ENCODE peak calls at places on chromosomes 2 and 18, in six cellular contexts. G is HepG2; P is mesendoderm; U is PC-9; M is CD8-positive, alpha-beta T cell; T is MG63. B is an unnamed sample. For H3K36me3, the result is how much of the 10 kb centered on the place peaks cover.

GRCh38 chr2:10256525-10257031 is 46.1 kb upstream of the HPCAL1 start:
- DNase-seq in U (no peak), T (no peak), P (no peak), M (no peak), G (no peak), B (no peak)

GRCh38 chr2:11856095-11856494 is 109.7 kb downstream of the LPIN1 start:
- DNase-seq in U (no peak), G (no peak), T (no peak), M (no peak), P (peak), B (no peak)

GRCh38 chr2:88903744-88904353 is 212.4 kb downstream of the RPIA start:
- DNase-seq in T (no peak), G (peak), M (no peak), U (no peak), P (peak), B (no peak)

GRCh38 chr18:65422544-65423136 is 328.2 kb upstream of the CDH7 start:
- DNase-seq in P (no peak), M (no peak), G (no peak), T (no peak), U (no peak), B (no peak)

GRCh38 chr2:71849111-71849510 is 298.6 kb downstream of the CYP26B1 start:
- DNase-seq in M (no peak), P (peak), G (no peak), T (no peak), U (peak), B (no peak)

GRCh38 chr2:232979871-232980461 is 33.1 kb downstream of the NGEF start:
- DNase-seq in G (peak), T (peak), P (peak), M (no peak), U (peak), B (no peak)

GRCh38 chr2:7492719-7493118 is 575.5 kb downstream of the RNF144A start:
- DNase-seq in T (no peak), M (no peak), U (no peak), G (no peak), P (no peak), B (no peak)

GRCh38 chr2:57450170-57450569 is 596.4 kb upstream of the VRK2 start:
- DNase-seq in T (no peak), G (no peak), U (no peak), P (peak), M (no peak), B (no peak)

GRCh38 chr2:219507555-219508443 is 6.5 kb upstream of the ASIC4 start:
- DNase-seq in U (no peak), M (peak), G (no peak), P (no peak), T (no peak), B (no peak)

GRCh38 chr2:136052374-136053362 is 65.3 kb downstream of the CXCR4 start:
- DNase-seq in T (no peak), G (no peak), P (peak), U (no peak), M (no peak), B (no peak)

GRCh38 chr18:60188943-60189342 is 183.6 kb downstream of the MC4R start:
- DNase-seq in P (no peak), U (no peak), G (no peak), M (no peak), T (peak), B (no peak)

GRCh38 chr2:12176621-12177020 is 430.2 kb downstream of the LPIN1 start:
- DNase-seq in U (no peak), G (no peak), T (no peak), M (no peak), P (no peak), B (no peak)

GRCh38 chr2:148814143-148814852 is 60.7 kb upstream of the KIF5C start:
- DNase-seq in T (peak), U (peak), M (no peak), G (no peak), P (no peak), B (no peak)

GRCh38 chr2:207831569-207832248 is 62.0 kb upstream of the FZD5 start:
- DNase-seq in G (no peak), M (no peak), T (no peak), U (no peak), P (peak), B (no peak)

GRCh38 chr2:8582191-8582849 is 99.5 kb upstream of the ID2 start:
- DNase-seq in P (no peak), T (no peak), G (no peak), U (no peak), M (no peak), B (no peak)

GRCh38 chr2:67524777-67525176 is 127.6 kb downstream of the ETAA1 start:
- DNase-seq in M (no peak), P (no peak), G (no peak), T (no peak), U (no peak), B (no peak)

GRCh38 chr2:165794520-165794882 is 454 bp upstream of the GALNT3 start:
- DNase-seq in M (peak), G (no peak), T (peak), P (peak), U (peak), B (no peak)

GRCh38 chr18:3966985-3967856 is 487.9 kb downstream of the DLGAP1 start:
- DNase-seq in T (peak), U (no peak), M (no peak), G (no peak), P (peak), B (no peak)

GRCh38 chr2:105749583-105750399 is 5.1 kb downstream of the NCK2 start:
- DNase-seq in M (peak), T (no peak), U (no peak), P (no peak), G (no peak), B (no peak)

GRCh38 chr2:95500854-95501253 is 16.3 kb upstream of the TRIM43B start:
- DNase-seq in T (no peak), U (no peak), G (no peak), P (no peak), M (no peak), B (no peak)

GRCh38 chr18:37535968-37536367 is 29.6 kb downstream of the CELF4 start:
- DNase-seq in U (no peak), T (no peak), P (no peak), G (no peak), M (no peak), B (no peak)

GRCh38 chr18:78090584-78090983 is 840.9 kb downstream of the GALR1 start:
- DNase-seq in T (no peak), G (no peak), U (no peak), M (no peak), P (no peak), B (no peak)

GRCh38 chr2:203070615-203071547 is 56.2 kb downstream of the NBEAL1 start:
- DNase-seq in U (no peak), T (no peak), P (no peak), G (no peak), M (no peak), B (no peak)

GRCh38 chr18:49717617-49718016 is 95.7 kb downstream of the ACAA2 start:
- DNase-seq in G (no peak), M (no peak), T (no peak), U (no peak), P (no peak), B (no peak)

GRCh38 chr2:29047083-29047840 is 27.1 kb downstream of the PCARE start:
- DNase-seq in P (no peak), M (no peak), G (no peak), U (no peak), T (no peak), B (no peak)

GRCh38 chr18:42340423-42341009 is 385.5 kb downstream of the PIK3C3 start:
- DNase-seq in U (no peak), T (no peak), G (peak), P (no peak), M (no peak), B (no peak)
- H3K36me3 ChIP-seq in U (under half), T (under half), G (under half), P (under half), M (under half), B (under half)

DNA sequence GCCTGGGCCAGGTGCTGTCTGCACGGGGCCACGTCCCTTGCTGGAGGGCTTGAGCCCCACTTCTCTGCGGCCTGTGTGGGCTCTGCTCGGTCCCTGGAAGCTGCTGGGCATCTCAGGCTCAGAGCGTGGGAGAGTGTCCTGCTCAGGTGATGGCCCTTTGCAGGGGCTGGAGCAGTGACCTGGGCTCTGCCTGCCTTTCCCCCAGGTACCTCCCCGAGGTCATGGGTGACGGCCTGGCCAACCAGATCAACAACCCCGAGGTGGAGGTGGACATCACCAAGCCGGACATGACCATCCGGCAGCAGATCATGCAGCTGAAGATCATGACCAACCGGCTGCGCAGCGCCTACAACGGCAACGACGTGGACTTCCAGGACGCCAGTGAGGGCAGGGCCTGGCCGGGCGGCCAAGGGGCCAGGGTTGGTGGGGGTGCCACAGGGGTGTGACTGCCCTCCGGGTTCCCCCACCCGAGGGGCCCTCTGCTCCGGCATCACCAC is 29.9 kb downstream of the GPC1 start:
- DNase-seq in P (no peak), T (no peak), G (no peak), U (no peak), M (peak), B (no peak)
- H3K36me3 ChIP-seq in P (under half), T (under half), G (under half), U (under half), M (under half), B (under half)

DNA sequence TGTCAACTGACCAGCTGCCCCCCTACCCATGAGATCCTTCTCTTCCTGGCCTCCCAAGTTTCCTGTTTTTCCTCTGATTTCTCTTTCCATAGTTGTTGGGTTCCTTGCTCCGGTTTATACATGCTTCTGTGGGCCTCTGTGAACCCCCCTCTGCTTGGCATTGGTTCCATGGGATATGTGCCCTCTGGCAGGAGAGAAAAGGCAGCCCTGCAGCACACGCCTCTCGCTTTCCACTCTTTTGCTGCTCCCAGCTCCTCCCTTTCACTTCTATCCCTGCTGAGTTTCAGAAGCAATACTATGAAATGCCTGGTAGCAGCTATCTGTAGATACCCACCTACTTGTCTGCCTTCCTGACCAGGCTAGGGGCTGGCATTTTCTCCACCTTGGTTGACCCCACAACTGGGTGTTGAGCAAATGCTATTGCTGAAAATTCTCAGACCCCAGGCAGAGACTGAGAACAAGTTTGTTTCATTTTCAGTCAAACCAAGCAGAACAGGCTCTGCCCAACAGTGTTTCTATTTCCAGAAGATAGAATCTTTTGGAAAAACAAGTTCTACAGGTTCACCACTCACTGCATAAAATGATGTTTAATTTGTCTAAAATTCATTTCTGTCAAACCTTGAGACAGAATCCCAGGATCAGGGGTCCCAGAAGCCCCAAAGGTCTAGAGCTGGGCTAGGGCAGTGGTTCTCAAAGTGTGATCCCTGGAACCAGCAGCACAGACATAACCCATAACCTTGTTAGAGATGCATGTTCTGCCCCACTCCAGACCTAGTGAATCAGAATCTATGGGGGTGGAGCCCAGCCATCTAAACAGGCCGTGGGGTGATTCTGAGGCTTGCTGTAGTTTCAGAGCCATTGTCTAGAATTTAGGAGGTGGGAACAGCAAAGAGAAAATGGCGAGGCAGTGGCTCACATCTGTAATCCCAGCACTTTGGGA is 13.4 kb downstream of the CAPG start:
- DNase-seq in G (no peak), T (no peak), M (no peak), U (peak), P (no peak), B (no peak)
- H3K36me3 ChIP-seq in G (under half), T (half or more), M (under half), U (under half), P (under half), B (under half)

GRCh38 chr2:1690056-1690775 is 54.1 kb downstream of the PXDN start:
- DNase-seq in M (no peak), U (peak), G (no peak), T (no peak), P (no peak), B (no peak)

GRCh38 chr2:1692342-1692741 is 52.0 kb downstream of the PXDN start:
- DNase-seq in U (no peak), T (no peak), M (no peak), G (no peak), P (no peak), B (no peak)

GRCh38 chr2:1688859-1689258 is 55.5 kb downstream of the PXDN start:
- DNase-seq in M (no peak), U (no peak), T (no peak), G (no peak), P (no peak), B (no peak)

GRCh38 chr2:1693723-1694122 is 50.6 kb downstream of the PXDN start:
- DNase-seq in U (no peak), M (no peak), G (no peak), P (no peak), T (no peak), B (no peak)

GRCh38 chr2:1691366-1691765 is 52.9 kb downstream of the PXDN start:
- DNase-seq in G (no peak), U (no peak), P (no peak), T (no peak), M (no peak), B (no peak)
- H3K36me3 ChIP-seq in G (under half), U (under half), P (under half), T (half or more), M (under half), B (under half)

GRCh38 chr2:60766283-60766682 is 10.2 kb downstream of the PAPOLG start:
- DNase-seq in P (no peak), M (no peak), T (no peak), U (no peak), G (no peak), B (no peak)
- H3K36me3 ChIP-seq in P (under half), M (under half), T (half or more), U (under half), G (half or more), B (under half)

GRCh38 chr2:173198338-173198737 is 122.7 kb downstream of the MAP3K20 start:
- DNase-seq in M (no peak), U (no peak), G (no peak), T (no peak), P (no peak), B (no peak)

GRCh38 chr2:173193925-173194324 is 118.3 kb downstream of the MAP3K20 start:
- DNase-seq in T (no peak), G (no peak), P (peak), U (peak), M (no peak), B (no peak)

GRCh38 chr2:173195100-173195499 is 119.5 kb downstream of the MAP3K20 start:
- DNase-seq in P (no peak), T (no peak), M (no peak), G (no peak), U (no peak), B (no peak)

GRCh38 chr2:173196638-173197037 is 121.0 kb downstream of the MAP3K20 start:
- DNase-seq in G (no peak), U (no peak), M (no peak), T (no peak), P (peak), B (no peak)

GRCh38 chr2:173196080-173196479 is 120.4 kb downstream of the MAP3K20 start:
- DNase-seq in P (peak), T (no peak), G (no peak), U (no peak), M (no peak), B (no peak)
- H3K36me3 ChIP-seq in P (under half), T (under half), G (under half), U (under half), M (under half), B (under half)

B was measured in iPS DF 6.9.